ENCODE peak calls at places on chromosomes 4 and X, in six cellular contexts. M is A549, X is K562, A is endodermal cell, D is aorta, C is upper lobe of right lung. Q is an unnamed sample. For H3K4me1, the result is how much of the 10 kb centered on the place peaks cover.

GRCh38 chr4:87034527-87034926 is 99.7 kb downstream of the AFF1 start:
- DNase-seq in D (no peak), C (no peak), A (no peak), X (no peak), M (no peak), Q (no peak)

GRCh38 chr4:95362906-95363578 is 185.7 kb downstream of the UNC5C start:
- DNase-seq in A (peak), D (no peak), C (no peak), X (peak), M (peak), Q (peak)

GRCh38 chr4:186040316-186040715 is 28.6 kb upstream of the TLR3 start:
- DNase-seq in D (no peak), X (no peak), M (no peak), A (no peak), C (no peak), Q (no peak)

GRCh38 chr4:13294961-13295605 is 189.1 kb downstream of the RAB28 start:
- DNase-seq in C (no peak), M (no peak), X (peak), A (no peak), D (no peak), Q (no peak)

GRCh38 chr4:114509340-114509739 is 89.3 kb upstream of the UGT8 start:
- DNase-seq in C (no peak), X (no peak), M (no peak), A (no peak), D (no peak), Q (no peak)

GRCh38 chrX:68571292-68572256 is 72.7 kb downstream of the YIPF6 start:
- DNase-seq in M (peak), C (no peak), D (no peak), A (no peak), X (peak), Q (no peak)

GRCh38 chr4:187656953-187657352 is 338.6 kb upstream of the ZFP42 start:
- DNase-seq in X (no peak), C (no peak), D (no peak), M (no peak), A (no peak), Q (no peak)

GRCh38 chrX:31397119-31397518 is 325.3 kb upstream of the FTHL17 start:
- DNase-seq in C (no peak), A (no peak), D (no peak), X (no peak), M (no peak), Q (no peak)

DNA sequence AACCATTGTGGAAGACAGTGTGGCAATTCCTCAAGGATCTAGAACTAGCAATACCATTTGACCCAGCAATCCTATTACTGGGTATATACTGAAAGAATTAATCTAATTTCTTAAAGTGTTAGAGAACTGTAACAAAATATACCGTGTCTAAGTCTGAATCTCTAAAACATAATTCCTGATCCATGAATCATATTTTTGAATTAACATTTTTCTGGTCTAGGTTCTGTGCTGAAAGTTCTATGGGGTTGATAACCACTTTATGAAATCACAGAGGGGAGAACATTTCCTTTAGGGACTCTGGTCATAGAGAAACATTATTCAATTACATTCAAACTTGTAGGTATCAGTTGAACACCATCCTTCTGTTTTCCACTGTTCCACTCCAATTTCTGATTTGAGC is 91.9 kb upstream of the ETNPPL start:
- DNase-seq in C (no peak), X (no peak), A (no peak), M (no peak), D (no peak), Q (no peak)
- H3K4me1 ChIP-seq in C (under half), X (under half), A (under half), M (under half), D (under half), Q (under half)

DNA sequence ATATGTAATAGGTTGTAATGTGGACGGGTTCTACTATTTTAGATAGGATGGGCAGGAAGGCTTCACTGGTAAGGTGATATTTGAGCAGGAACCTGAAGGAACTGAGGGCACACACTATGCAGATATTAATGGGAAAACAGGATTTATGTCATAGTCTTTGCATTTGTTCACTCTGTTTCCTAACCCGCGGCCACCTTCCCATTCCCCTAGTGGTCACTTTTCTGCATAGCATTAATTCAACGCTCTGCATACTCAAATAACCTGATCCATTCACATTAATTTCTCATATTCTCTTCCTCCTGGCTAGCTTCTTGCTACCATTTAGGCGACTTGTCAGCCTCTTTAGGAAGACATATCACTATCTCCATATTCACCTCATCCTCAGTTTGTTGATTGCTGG is 61.5 kb downstream of the GSPT2 start:
- DNase-seq in X (peak), D (no peak), M (peak), A (no peak), C (no peak), Q (no peak)
- H3K4me3 ChIP-seq in X (no peak), D (no peak), M (no peak), A (peak), C (no peak), Q (no peak)

DNA sequence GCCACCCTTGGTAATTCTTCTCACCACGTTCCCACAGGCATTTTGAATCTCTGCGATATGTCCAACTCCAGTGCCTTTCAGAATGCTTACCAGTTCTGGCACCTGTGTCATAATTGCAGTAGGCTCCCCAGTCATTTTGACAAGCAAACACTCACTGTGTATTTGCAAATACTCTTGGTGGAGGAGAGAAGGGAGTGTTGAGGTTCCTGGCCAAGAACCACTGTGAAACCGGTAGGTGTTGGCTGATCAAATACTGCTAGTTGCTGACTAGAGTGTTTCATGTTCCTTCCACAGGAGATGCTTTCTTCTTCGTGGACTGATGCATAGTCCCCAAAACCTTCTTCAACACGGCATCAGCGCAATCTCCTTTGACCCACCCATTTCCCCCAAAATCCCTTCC is 16.0 kb upstream of the NLGN4X start:
- DNase-seq in X (no peak), M (no peak), D (no peak), C (no peak), A (no peak), Q (no peak)
- H3K27ac ChIP-seq in X (no peak), M (no peak), D (no peak), C (no peak), A (no peak), Q (no peak)

DNA sequence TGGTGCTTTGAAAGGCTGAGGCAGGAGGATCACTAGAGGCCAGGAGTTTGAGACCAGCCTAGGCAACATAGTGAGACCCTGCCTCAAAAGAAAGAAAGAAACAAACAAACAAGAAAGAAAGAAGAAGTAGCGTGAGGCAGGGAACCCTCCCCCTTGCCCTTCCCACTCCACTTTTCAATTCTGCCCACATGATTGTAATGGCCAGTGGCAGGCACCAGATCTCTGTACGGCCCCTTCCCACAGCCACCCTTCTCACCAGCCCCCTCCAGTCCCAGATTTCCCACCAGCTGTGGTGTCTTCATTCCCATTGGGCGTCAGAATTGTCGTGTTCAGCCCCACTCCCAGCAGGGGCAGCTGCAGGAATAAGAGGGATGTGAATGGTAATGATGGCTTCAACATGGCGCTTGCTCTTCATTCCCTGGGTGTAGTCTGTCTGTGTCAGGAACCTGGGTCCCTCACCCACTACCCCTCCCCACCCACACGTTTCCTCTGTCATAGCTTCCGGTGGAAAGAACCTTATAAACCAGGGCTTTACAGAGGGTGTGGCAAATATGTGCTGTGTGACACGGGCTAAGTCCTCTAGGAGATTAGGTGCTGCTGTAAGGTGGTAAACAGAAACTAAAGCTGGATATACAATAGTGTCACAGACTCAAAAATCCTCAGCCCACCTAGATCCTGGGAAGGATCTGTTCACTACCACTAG is at the start of gene IL2RG:
- DNase-seq in A (no peak), C (no peak), M (no peak), X (peak), D (no peak), Q (no peak)
- H3K4me1 ChIP-seq in A (under half), C (under half), M (under half), X (half or more), D (under half), Q (under half)

GRCh38 chr4:153420361-153420760 is 45.8 kb upstream of the TMEM131L start:
- DNase-seq in C (no peak), A (no peak), X (no peak), M (no peak), D (no peak), Q (no peak)

GRCh38 chr4:153418581-153418980 is 47.6 kb upstream of the TMEM131L start:
- DNase-seq in M (no peak), X (no peak), D (no peak), A (no peak), C (no peak), Q (peak)

GRCh38 chr4:153418114-153418513 is 48.0 kb upstream of the TMEM131L start:
- DNase-seq in X (no peak), D (no peak), C (no peak), M (no peak), A (no peak), Q (no peak)

GRCh38 chr4:153419673-153420278 is 46.4 kb upstream of the TMEM131L start:
- DNase-seq in A (no peak), M (no peak), X (no peak), D (no peak), C (no peak), Q (no peak)

GRCh38 chr4:153419029-153419428 is 47.1 kb upstream of the TMEM131L start:
- DNase-seq in D (no peak), X (no peak), C (no peak), M (no peak), A (no peak), Q (no peak)
- H3K4me3 ChIP-seq in D (no peak), X (no peak), C (no peak), M (no peak), A (no peak), Q (no peak)

DNA sequence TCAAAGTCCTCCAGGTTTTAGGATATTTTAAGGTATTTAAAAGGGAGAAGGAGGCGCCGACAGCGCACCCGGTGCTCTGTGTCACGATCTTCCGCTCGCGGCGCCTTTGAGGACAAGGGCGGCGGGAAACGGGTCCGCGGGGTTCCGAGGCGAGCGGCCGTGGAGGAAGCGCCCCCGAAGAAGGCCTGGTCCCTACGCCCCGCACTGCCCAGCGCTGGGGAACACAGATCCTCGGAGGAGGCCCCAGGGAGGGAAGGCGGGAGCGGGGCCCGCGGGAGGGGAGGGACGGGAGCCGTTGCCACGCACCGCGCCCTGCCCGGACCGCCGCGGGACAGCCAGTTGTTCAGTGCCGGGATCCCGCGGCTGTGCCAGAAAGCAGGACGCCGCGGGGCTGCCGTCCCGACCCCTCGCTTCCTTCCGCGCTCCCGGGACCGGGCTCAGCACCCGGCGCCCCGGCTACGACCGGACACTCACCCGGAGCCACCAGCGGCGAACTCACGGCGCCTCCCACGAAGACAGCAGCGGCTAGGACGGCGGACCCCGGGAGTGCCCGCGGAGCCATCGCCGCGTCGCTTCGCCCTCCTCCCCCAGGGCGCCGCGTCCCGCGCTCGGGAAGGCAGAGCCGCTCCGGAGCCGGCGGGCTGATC is 327 bp downstream of the RELL1 start:
- DNase-seq in C (peak), X (peak), M (peak), A (no peak), D (peak), Q (peak)
- H3K27ac ChIP-seq in C (peak), X (peak), M (peak), A (peak), D (peak), Q (peak)

GRCh38 chr4:8191136-8191747 is 7.8 kb upstream of the SH3TC1 start:
- DNase-seq in A (no peak), D (peak), X (peak), M (no peak), C (peak), Q (no peak)
- H3K4me1 ChIP-seq in A (under half), D (under half), X (under half), M (under half), C (half or more), Q (under half)

GRCh38 chr4:71294301-71294700 is 44.5 kb upstream of the SLC4A4 start:
- DNase-seq in C (no peak), X (no peak), A (no peak), D (no peak), M (no peak), Q (no peak)

GRCh38 chr4:71290481-71290880 is 48.3 kb upstream of the SLC4A4 start:
- DNase-seq in M (no peak), D (no peak), C (no peak), A (no peak), X (no peak), Q (no peak)

GRCh38 chr4:71292228-71292627 is 46.6 kb upstream of the SLC4A4 start:
- DNase-seq in A (no peak), D (no peak), M (no peak), X (no peak), C (no peak), Q (no peak)

GRCh38 chr4:71296945-71297344 is 41.9 kb upstream of the SLC4A4 start:
- DNase-seq in M (no peak), C (no peak), A (no peak), D (no peak), X (no peak), Q (no peak)

DNA sequence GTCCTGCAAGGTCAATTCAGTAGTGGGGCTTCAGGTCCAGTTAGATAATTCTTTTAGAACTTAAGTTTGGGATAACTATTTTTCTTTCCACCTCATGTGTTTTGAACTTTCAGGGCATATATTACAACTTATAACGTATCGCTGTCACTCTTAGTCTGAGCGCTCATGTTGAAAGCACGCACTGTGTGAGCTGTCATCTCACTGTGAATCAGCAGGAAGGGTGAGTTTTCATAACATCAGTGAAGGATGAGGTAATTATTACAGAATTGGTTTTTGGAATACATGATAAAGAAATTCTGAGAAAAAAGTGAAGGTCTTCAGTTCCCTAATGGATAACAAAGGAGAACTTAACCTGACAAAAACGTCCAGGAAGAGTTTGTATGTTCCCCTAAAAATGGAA is 45.1 kb upstream of the SLC4A4 start:
- DNase-seq in C (no peak), M (no peak), X (no peak), A (no peak), D (no peak), Q (no peak)
- H3K4me3 ChIP-seq in C (no peak), M (no peak), X (no peak), A (no peak), D (no peak), Q (no peak)

DNA sequence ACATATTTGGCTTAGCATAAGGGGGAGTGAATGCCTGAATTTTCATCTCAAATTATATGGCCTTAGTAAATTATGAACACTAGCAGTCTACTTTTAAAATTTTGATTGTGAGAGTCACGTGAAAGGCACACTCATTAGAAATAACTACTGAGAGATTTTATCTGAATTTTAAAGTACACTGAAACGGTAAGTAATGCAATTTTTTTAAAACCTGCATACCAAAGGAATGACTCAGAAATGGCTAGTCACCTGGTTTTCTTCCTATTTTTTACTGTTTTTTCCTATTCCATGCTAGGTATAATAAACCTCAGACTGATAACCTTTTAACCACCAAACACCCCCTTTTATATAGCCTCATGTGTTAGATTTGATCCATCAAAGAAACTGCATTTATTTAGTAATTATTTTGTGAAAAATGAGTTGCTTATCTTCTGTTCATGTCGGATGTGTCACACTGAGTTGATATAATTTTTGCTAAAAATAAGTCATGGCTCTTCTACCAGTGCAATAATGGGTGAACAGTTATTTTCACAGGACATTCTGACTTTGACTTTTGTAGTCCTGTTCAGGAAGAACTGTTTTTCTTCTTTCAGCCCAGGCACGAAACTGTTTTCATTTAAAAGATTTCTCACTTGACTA is 40.4 kb downstream of the CPEB2 start:
- DNase-seq in A (no peak), X (no peak), C (no peak), M (no peak), D (no peak), Q (no peak)
- H3K27ac ChIP-seq in A (no peak), X (no peak), C (no peak), M (peak), D (no peak), Q (peak)